ENCODE peak calls at places on chromosomes 11 and 22, in four cellular contexts. G is GM12878, J is HepG2, V is K562. O is an unnamed sample.

GRCh38 chr11:123653997-123654565 is 343 bp downstream of the SCN3B start:
- DNase-seq in J (no peak), V (peak; percentile 63), G (no peak), O (peak; percentile 64)

GRCh38 chr11:2515401-2516275 is 70.8 kb downstream of the KCNQ1 start:
- DNase-seq in V (no peak), G (no peak), J (no peak), O (peak; percentile 6)

GRCh38 chr11:27699242-27699925 is 871 bp downstream of the BDNF start:
- DNase-seq in J (no peak), V (no peak), G (no peak), O (peak; percentile 33)

GRCh38 chr11:16572946-16573345 is 165.5 kb upstream of the C11orf58 start:
- DNase-seq in V (no peak), G (no peak), J (peak; percentile 6), O (no peak)

GRCh38 chr11:6667733-6668374 is 12.2 kb upstream of the DCHS1 start:
- DNase-seq in G (peak; percentile 48), J (peak; percentile 41), V (peak; percentile 49), O (no peak)

GRCh38 chr11:61698173-61698965 is 18.2 kb downstream of the DAGLA start:
- DNase-seq in G (no peak), J (no peak), V (no peak), O (no peak)

GRCh38 chr11:12502041-12502440 is 124.7 kb downstream of the PARVA start:
- DNase-seq in J (no peak), V (no peak), G (no peak), O (no peak)

GRCh38 chr11:76614471-76615183 is 55.9 kb downstream of the LRRC32 start:
- DNase-seq in G (no peak), J (no peak), V (no peak), O (no peak)

GRCh38 chr22:39098576-39098975 is 1.5 kb downstream of the APOBEC3H start:
- DNase-seq in V (no peak), J (no peak), G (no peak), O (no peak)

GRCh38 chr11:42244376-42244775 is 784.9 kb upstream of the LRRC4C start:
- DNase-seq in G (no peak), J (no peak), V (no peak), O (no peak)

GRCh38 chr11:62601114-62601363 is 626 bp downstream of the MTA2 start:
- DNase-seq in V (peak; percentile 60), G (no peak), J (no peak), O (no peak)

GRCh38 chr11:68032997-68033707 is 2.7 kb downstream of the NDUFS8 start:
- DNase-seq in V (no peak), G (no peak), J (no peak), O (no peak)

GRCh38 chr11:68035266-68035876 is 3.5 kb upstream of the TCIRG1 start:
- DNase-seq in G (no peak), V (no peak), J (no peak), O (no peak)

GRCh38 chr11:68032003-68032402 is 1.5 kb downstream of the NDUFS8 start:
- DNase-seq in J (no peak), G (no peak), V (no peak), O (no peak)

GRCh38 chr11:68036141-68036716 is 2.6 kb upstream of the TCIRG1 start:
- DNase-seq in J (no peak), G (no peak), V (no peak), O (no peak)

DNA sequence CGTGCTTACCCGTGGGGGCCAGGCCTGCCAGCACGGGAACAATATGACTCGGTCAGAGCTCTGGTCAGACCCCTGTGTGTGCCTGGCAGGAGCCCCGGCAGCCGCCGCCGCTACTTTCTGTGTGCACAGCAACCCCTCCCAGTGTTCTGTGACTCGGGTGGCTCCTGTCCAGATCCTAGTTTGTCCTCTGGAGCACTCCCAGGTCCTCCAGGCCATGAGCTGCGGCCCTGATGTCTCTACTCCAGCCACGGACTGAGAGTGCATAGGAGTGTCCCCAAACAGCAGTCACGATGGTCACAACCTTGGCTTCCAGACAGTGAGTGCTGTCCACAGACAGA is 3.2 kb downstream of the NDUFS8 start:
- DNase-seq in J (no peak), V (no peak), G (no peak), O (no peak)
- TF ChIP-seq CREB1 in J (no peak), V (no peak), G (no peak), O (no peak)

GRCh38 chr22:46008836-46009596 is 32.1 kb upstream of the WNT7B start:
- DNase-seq in V (no peak), G (no peak), J (no peak), O (no peak)

GRCh38 chr22:46006379-46007002 is 29.5 kb upstream of the WNT7B start:
- DNase-seq in G (no peak), J (peak; percentile 79), V (peak; percentile 85), O (peak; percentile 92)

GRCh38 chr22:46008291-46008690 is 31.3 kb upstream of the WNT7B start:
- DNase-seq in G (no peak), J (no peak), V (no peak), O (no peak)

GRCh38 chr22:46007003-46007847 is 30.3 kb upstream of the WNT7B start:
- DNase-seq in G (no peak), V (no peak), J (no peak), O (no peak)

DNA sequence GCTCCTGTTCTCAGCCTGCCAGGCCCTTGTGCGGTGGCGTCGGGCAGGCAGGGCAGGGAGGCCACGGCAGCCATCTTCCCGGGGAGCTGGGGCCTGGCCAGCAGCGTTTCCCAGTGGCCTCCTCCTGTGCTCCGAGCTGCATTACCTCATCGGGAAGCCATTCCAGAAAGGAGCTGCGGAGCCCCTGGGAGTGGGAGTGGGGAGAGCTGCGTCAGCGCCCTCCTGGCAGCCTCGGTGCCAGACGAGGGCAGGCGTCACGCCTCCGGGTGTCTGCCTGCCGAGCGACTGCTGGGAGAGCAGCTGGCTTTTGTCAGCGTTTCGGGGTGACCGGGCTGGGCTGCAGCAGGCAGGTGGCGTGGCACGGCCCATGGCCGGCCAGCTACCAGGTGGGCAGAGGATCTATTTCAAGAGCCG is 30.9 kb upstream of the WNT7B start:
- DNase-seq in G (no peak), J (no peak), V (no peak), O (no peak)
- TF ChIP-seq CTCF in G (no peak), J (no peak), V (no peak), O (no peak)

DNA sequence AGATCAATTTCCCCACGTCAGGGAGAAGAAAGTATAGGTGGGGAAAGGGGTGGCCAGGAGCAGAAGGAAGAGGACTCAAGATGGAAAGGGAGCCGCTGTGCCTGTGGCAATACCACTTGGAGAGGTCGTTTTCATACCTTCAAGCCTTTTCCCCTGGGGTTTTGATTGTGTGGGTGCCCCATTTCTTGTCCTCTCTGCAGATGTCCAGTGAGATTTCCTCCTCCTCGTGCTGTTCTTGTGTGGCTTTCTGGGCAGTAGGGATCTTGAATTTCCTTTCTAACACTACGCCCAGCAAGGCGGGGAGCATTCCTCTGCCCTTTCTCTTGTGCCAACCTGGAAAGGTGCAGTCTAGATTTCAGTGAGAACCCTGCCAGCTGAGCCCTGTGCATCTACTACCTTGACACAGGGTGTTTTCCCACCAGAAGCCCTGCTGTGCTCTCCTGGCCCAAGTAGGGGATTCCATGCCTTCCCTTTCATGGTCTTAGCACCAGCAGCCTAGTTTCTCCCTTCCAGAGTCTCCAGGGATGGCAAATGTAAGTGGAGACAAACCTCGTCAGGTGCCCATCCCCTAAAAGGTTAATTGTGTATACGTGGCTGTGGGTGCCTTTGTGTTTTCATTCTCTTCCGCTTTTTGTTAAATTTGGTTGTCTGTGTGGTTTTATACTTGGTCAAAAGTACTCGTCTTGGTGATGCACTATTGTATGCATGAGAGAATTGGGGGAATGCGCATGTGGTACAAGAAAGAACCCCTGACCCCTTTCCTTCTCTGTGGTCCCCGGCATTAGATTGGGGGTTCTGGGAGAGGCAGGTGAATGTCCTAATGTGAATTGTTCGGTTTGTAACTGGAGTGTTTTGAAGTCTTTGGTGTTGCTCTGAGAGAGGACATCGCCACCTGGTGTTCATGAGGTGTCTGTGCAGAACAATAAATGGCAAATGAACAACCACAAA is 71.4 kb upstream of the MPEG1 start:
- DNase-seq in V (peak; percentile 31), J (peak; percentile 40), G (peak; percentile 71), O (peak; percentile 30)
- TF ChIP-seq CBFB in V (no peak), J (no peak), G (no peak), O (no peak)

GRCh38 chr22:19710769-19711106 is 3.6 kb upstream of the SEPTIN5 start:
- DNase-seq in J (no peak), G (no peak), V (no peak), O (peak; percentile 8)
- TF ChIP-seq CREB1 in J (no peak), G (no peak), V (no peak), O (no peak)

GRCh38 chr11:94758671-94759070 is 9.5 kb upstream of the AMOTL1 start:
- DNase-seq in G (no peak), V (no peak), J (no peak), O (no peak)

GRCh38 chr11:94759522-94759921 is 8.6 kb upstream of the AMOTL1 start:
- DNase-seq in G (no peak), V (no peak), J (no peak), O (no peak)

GRCh38 chr11:94762995-94763394 is 5.2 kb upstream of the AMOTL1 start:
- DNase-seq in J (no peak), G (no peak), V (no peak), O (no peak)

GRCh38 chr11:94760296-94760695 is 7.9 kb upstream of the AMOTL1 start:
- DNase-seq in G (no peak), J (no peak), V (no peak), O (no peak)

GRCh38 chr11:94762208-94762607 is 5.9 kb upstream of the AMOTL1 start:
- DNase-seq in V (no peak), J (no peak), G (no peak), O (no peak)
- TF ChIP-seq CTCF in V (peak; percentile 66), J (no peak), G (peak; percentile 18), O (no peak)

GRCh38 chr11:88315015-88315414 is 22.5 kb downstream of the CTSC start:
- DNase-seq in G (no peak), V (no peak), J (no peak), O (no peak)

GRCh38 chr11:88313441-88313840 is 24.1 kb downstream of the CTSC start:
- DNase-seq in J (no peak), G (no peak), V (no peak), O (no peak)

GRCh38 chr11:88310246-88310645 is 27.3 kb downstream of the CTSC start:
- DNase-seq in J (no peak), G (no peak), V (no peak), O (no peak)

GRCh38 chr11:88315981-88316441 is 21.5 kb downstream of the CTSC start:
- DNase-seq in G (no peak), J (no peak), V (no peak), O (no peak)

DNA sequence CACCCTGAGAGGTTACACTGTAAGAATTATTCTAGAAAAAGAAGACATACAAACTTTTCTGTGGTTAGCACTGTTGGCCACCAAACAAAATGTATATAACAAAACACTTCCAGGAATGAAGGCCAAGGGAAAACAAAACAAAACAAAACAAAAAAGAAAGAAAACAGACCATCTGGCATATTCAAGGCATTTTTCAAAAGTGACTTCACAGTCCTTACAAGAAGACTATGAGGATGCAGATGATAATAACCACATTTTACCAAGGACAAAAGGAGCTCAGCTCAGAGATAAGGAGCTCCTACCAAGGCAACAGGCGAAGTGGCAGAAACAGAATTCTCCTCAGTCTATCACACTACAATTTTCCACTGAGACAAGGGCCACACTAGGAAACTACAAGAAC is 24.9 kb downstream of the CTSC start:
- DNase-seq in V (no peak), G (no peak), J (no peak), O (no peak)
- TF ChIP-seq CBFB in V (no peak), G (no peak), J (no peak), O (no peak)

O was measured in WTC11.